ENCODE peak calls at places on chromosomes 16 and 17, in six cellular contexts. Y, X, V, C, A and B are unnamed samples.

GRCh38 chr17:67281736-67282135 is 36.7 kb upstream of the HELZ start:
- DNase-seq in Y (no peak), X (no peak), V (no peak), C (no peak), A (peak), B (no peak)

GRCh38 chr17:2123467-2124251 is 68.8 kb downstream of the HIC1 start:
- DNase-seq in Y (no peak), X (peak), V (no peak), C (no peak), A (no peak), B (peak)

GRCh38 chr17:78624461-78625216 is 47.4 kb upstream of the DNAH17 start:
- DNase-seq in Y (no peak), X (no peak), V (no peak), C (no peak), A (no peak), B (no peak)

GRCh38 chr16:78325532-78325931 is 226.1 kb downstream of the WWOX start:
- DNase-seq in Y (no peak), X (no peak), V (no peak), C (no peak), A (no peak), B (no peak)

GRCh38 chr16:68070811-68071546 is 14.2 kb upstream of the NFATC3 start:
- DNase-seq in Y (no peak), X (no peak), V (no peak), C (no peak), A (no peak), B (no peak)

GRCh38 chr16:69466547-69466946 is 42.1 kb downstream of the CYB5B start:
- DNase-seq in Y (no peak), X (no peak), V (no peak), C (no peak), A (no peak), B (no peak)

GRCh38 chr17:60598001-60598736 is 1.8 kb upstream of the PPM1D start:
- DNase-seq in Y (no peak), X (no peak), V (no peak), C (no peak), A (no peak), B (peak)

GRCh38 chr17:67931227-67931626 is 65.0 kb downstream of the C17orf58 start:
- DNase-seq in Y (no peak), X (no peak), V (no peak), C (no peak), A (no peak), B (no peak)

GRCh38 chr16:7218936-7219335 is 113.7 kb upstream of the RBFOX1 start:
- DNase-seq in Y (no peak), X (no peak), V (no peak), C (no peak), A (no peak), B (no peak)
- H3K4me3 ChIP-seq in Y (no peak), X (no peak), V (no peak), C (no peak), A (no peak), B (no peak)

DNA sequence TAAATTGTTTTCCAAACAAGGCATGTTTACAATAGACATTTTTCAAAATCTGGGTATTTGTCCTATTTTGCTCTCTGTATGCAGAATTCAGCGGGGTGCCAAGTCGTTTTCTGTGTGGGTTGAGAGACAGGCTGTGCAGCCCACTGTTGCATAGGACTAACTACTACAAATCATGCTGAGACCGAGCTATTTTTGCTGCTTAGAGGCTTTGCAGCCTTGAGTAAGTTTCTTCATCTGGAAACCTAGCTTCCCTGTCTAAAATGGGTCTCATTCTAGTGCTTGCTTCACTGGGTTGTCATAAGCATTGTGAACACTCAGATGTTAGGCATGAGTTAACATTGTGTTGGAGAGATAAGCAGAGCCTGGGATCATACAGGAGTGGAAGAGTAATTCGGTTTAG is 1.3 kb downstream of the PRPSAP2 start:
- DNase-seq in Y (no peak), X (peak), V (no peak), C (no peak), A (no peak), B (peak)
- H3K4me3 ChIP-seq in Y (peak), X (peak), V (no peak), C (no peak), A (peak), B (peak)

GRCh38 chr17:74806334-74806733 is 30.2 kb upstream of the NAT9 start:
- DNase-seq in Y (no peak), X (no peak), V (no peak), C (no peak), A (no peak), B (no peak)
- H3K4me3 ChIP-seq in Y (no peak), X (no peak), V (no peak), C (no peak), A (no peak), B (no peak)

GRCh38 chr17:35789044-35789443 is 6.4 kb downstream of the MMP28 start:
- DNase-seq in Y (no peak), X (no peak), V (no peak), C (no peak), A (no peak), B (no peak)
- H3K4me3 ChIP-seq in Y (no peak), X (no peak), V (no peak), C (no peak), A (no peak), B (no peak)